ENCODE peak calls at places on chromosomes 11 and 22, in four cellular contexts. F is heart right ventricle, J is right lobe of liver, R is cardiac fibroblast. K is an unnamed sample.

GRCh38 chr22:48275412-48275811 is 1513.0 kb downstream of the TBC1D22A start:
- DNase-seq in F (no peak), J (no peak), R (no peak), K (no peak)

GRCh38 chr11:114501901-114502300 is 57.8 kb downstream of the NXPE1 start:
- DNase-seq in F (no peak), J (no peak), R (no peak), K (no peak)

GRCh38 chr11:88059326-88059725 is 115.9 kb downstream of the RAB38 start:
- DNase-seq in F (no peak), J (no peak), R (peak; percentile 41), K (no peak)

GRCh38 chr11:94325681-94326080 is 21.3 kb downstream of the IZUMO1R start:
- DNase-seq in F (no peak), J (no peak), R (peak; percentile 59), K (peak; percentile 72)

GRCh38 chr11:47617417-47617809 is 23.2 kb upstream of the C1QTNF4 start:
- DNase-seq in F (no peak), J (no peak), R (peak; percentile 69), K (no peak)

GRCh38 chr22:42684462-42685195 is 35.4 kb upstream of the CYB5R3 start:
- DNase-seq in F (no peak), J (no peak), R (no peak), K (no peak)

GRCh38 chr11:75280770-75281468 is 40.3 kb downstream of the TPBGL start:
- DNase-seq in F (no peak), J (peak; percentile 41), R (no peak), K (no peak)

GRCh38 chr22:27482414-27482813 is 319.1 kb downstream of the MN1 start:
- DNase-seq in F (no peak), J (no peak), R (no peak), K (no peak)

GRCh38 chr11:25737071-25737675 is 594.8 kb upstream of the ANO3 start:
- DNase-seq in F (no peak), J (no peak), R (no peak), K (no peak)

GRCh38 chr11:25734592-25735211 is 597.2 kb upstream of the ANO3 start:
- DNase-seq in F (no peak), J (no peak), R (peak; percentile 50), K (no peak)

DNA sequence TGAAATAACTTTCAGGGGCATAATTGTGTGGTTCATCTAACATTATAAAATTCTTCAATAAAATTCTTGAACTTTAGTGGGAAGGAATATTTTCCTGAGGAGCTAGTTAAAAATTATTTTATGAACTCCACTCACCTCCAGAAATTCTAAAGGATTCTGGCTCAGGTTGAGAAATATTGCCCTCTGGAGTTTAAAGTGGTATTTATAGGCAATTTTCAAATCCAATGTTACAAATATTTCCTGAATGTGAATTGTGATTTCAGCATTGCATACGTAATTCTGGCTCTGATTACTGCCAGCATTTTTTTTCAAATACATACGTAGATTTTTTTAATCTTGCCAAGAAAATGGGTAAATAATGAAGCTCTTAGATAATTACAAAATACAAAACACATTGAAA is 598.2 kb upstream of the ANO3 start:
- DNase-seq in F (no peak), J (no peak), R (peak; percentile 18), K (no peak)
- TF ChIP-seq CTCF in F (peak; percentile 18), J (peak; percentile 13), R (no peak), K (no peak)

GRCh38 chr11:13831707-13832106 is 130.8 kb upstream of the SPON1 start:
- DNase-seq in F (no peak), J (no peak), R (no peak), K (no peak)

GRCh38 chr11:13837286-13837685 is 125.2 kb upstream of the SPON1 start:
- DNase-seq in F (no peak), J (no peak), R (peak; percentile 6), K (no peak)

GRCh38 chr11:13836666-13837065 is 125.9 kb upstream of the SPON1 start:
- DNase-seq in F (no peak), J (no peak), R (no peak), K (no peak)

DNA sequence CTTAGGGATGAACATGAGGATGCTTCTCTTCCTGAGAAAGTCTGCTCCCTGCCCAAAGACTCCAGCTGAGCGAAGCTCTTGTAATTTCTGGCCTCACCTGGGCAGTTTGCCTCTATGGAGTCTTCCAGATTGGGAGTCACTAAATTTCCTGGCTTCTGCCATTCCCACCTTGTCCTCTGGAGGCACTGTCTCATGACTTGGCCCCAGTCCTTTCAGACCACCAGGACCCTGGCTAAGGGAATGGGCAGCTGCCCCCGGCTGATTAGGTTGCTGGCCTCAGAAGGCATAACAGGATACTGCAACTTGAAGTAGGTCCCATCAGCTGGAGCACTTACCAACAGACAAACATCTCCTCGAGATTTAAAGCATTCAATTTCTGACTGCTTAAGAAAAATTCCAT is 128.1 kb upstream of the SPON1 start:
- DNase-seq in F (no peak), J (no peak), R (no peak), K (no peak)
- TF ChIP-seq CTCF in F (no peak), J (no peak), R (peak; percentile 26), K (peak; percentile 30)

DNA sequence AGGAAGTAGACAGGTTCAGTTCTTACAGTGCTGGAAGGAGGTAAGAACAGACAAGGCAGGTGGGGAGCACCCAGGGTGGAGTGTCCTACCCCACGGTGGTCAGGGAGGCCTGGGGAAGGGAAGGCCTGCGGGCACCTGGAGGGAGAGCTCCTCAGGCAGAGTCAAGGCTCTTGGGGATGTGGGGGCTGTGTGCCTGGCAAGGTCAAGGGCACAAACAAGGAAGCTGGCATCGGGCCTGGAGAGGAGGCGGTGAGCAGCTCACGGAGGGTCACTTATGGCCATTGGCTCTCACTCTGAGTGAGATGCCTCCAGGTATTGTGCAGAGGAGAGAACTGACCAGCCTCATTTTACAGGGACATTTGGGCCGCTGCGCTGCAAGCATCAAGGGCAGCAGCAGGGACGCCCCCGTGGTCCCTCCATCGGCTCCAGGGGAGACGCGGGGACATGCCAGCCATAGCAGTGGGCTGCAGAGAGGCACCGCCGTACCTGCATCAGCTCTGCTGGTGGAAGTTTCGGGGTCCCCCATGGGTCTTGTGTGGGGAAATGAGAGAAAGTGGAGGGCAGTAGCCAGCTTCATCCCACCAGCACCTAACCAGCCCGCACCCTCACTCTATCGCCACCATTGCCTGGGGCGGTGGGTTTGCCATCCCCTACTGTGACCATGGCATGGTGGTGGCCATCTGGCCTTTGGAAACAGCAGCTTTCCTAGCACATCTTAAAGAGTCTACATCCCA is 37.5 kb upstream of the RTL6 start:
- DNase-seq in F (no peak), J (no peak), R (no peak), K (no peak)
- TF ChIP-seq CTCF in F (no peak), J (no peak), R (no peak), K (no peak)

GRCh38 chr11:64769283-64769682 is 9.1 kb downstream of the SF1 start:
- DNase-seq in F (no peak), J (no peak), R (no peak), K (no peak)
- TF ChIP-seq CTCF in F (no peak), J (no peak), R (no peak), K (no peak)

GRCh38 chr11:73297702-73298101 is 10.4 kb upstream of the ARHGEF17 start:
- DNase-seq in F (no peak), J (no peak), R (no peak), K (no peak)

GRCh38 chr11:73297231-73297590 is 10.9 kb upstream of the ARHGEF17 start:
- DNase-seq in F (no peak), J (no peak), R (no peak), K (no peak)

GRCh38 chr11:73296501-73297230 is 11.4 kb upstream of the ARHGEF17 start:
- DNase-seq in F (no peak), J (no peak), R (no peak), K (no peak)

GRCh38 chr11:73299751-73300150 is 8.3 kb upstream of the ARHGEF17 start:
- DNase-seq in F (no peak), J (no peak), R (no peak), K (no peak)

DNA sequence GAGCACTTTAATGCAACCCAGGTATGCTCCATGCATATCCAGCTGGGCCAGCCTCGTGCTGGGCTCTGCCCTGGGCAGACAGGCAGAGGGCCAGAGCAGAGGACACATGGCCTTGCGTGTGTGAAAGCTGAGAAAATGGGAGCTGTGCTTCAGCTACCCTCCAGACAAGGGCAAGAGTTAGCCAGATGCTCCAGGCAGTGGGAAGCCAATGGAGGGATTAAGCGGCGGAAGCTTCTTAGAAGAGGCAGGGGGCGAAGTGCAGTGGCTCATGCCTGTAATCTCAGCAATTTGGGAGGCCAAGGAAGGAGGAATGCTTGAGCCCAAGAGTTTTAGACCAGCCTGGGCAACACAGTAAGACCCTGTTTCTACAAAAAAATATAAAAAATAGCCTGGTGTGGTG is 9.8 kb upstream of the ARHGEF17 start:
- DNase-seq in F (no peak), J (no peak), R (no peak), K (no peak)
- TF ChIP-seq CTCF in F (no peak), J (no peak), R (no peak), K (no peak)

GRCh38 chr11:34887260-34887659 is 28.9 kb downstream of the APIP start:
- DNase-seq in F (no peak), J (no peak), R (no peak), K (no peak)

GRCh38 chr11:34891611-34892010 is 24.6 kb downstream of the APIP start:
- DNase-seq in F (no peak), J (no peak), R (no peak), K (no peak)

GRCh38 chr11:34890812-34891211 is 25.4 kb downstream of the APIP start:
- DNase-seq in F (no peak), J (no peak), R (peak; percentile 74), K (peak; percentile 19)

GRCh38 chr11:34886609-34887008 is 29.6 kb downstream of the APIP start:
- DNase-seq in F (no peak), J (no peak), R (no peak), K (no peak)

GRCh38 chr11:34890089-34890488 is 26.1 kb downstream of the APIP start:
- DNase-seq in F (no peak), J (no peak), R (peak; percentile 23), K (no peak)
- TF ChIP-seq CTCF in F (no peak), J (peak; percentile 37), R (peak; percentile 46), K (no peak)

K was measured in GM20000.